ENCODE peak calls at places on chromosomes 7 and 10, in eight cellular contexts. T is mammary epithelial cell; N is neuronal stem cell; V is stimulated activated CD4-positive, alpha-beta T cell treated with anti-CD3 and anti-CD28 coated beads, Interleukin-2, amount 100 ng/mL, for 24 hours; I is AG08396; L is Daoy; E is foreskin keratinocyte; B is NCI-H1105. S is an unnamed sample.

GRCh38 chr10:29473087-29473356 is 161.7 kb downstream of the SVIL start:
- DNase-seq in T (no peak), N (no peak), V (no peak), I (no peak), L (no peak), E (no peak), B (no peak), S (no peak)

GRCh38 chr7:3979956-3980643 is 679.0 kb downstream of the SDK1 start:
- DNase-seq in T (no peak), N (no peak), V (no peak), I (no peak), L (peak; percentile 68), E (peak; percentile 13), B (no peak), S (no peak)

GRCh38 chr7:133886081-133886480 is 241.1 kb upstream of the LRGUK start:
- DNase-seq in T (no peak), N (no peak), V (no peak), I (no peak), L (no peak), E (no peak), B (no peak), S (no peak)

GRCh38 chr7:24152356-24152755 is 131.6 kb upstream of the NPY start:
- DNase-seq in T (peak; percentile 11), N (no peak), V (no peak), I (no peak), L (peak; percentile 42), E (peak; percentile 10), B (no peak), S (no peak)

GRCh38 chr7:90677742-90678439 is 81.8 kb downstream of the CDK14 start:
- DNase-seq in T (no peak), N (no peak), V (no peak), I (no peak), L (no peak), E (no peak), B (no peak), S (no peak)

GRCh38 chr10:17075510-17075909 is 54.1 kb downstream of the CUBN start:
- DNase-seq in T (peak; percentile 90), N (no peak), V (no peak), I (peak; percentile 36), L (peak; percentile 76), E (peak; percentile 84), B (no peak), S (no peak)

GRCh38 chr10:4650572-4650971 is 175.4 kb upstream of the AKR1E2 start:
- DNase-seq in T (no peak), N (no peak), V (no peak), I (peak; percentile 60), L (no peak), E (no peak), B (no peak), S (no peak)

GRCh38 chr7:54738737-54739136 is 20.3 kb downstream of the SEC61G start:
- DNase-seq in T (no peak), N (no peak), V (no peak), I (no peak), L (no peak), E (no peak), B (no peak), S (no peak)

GRCh38 chr10:113078282-113078907 is 128.3 kb downstream of the TCF7L2 start:
- DNase-seq in T (no peak), N (no peak), V (no peak), I (no peak), L (no peak), E (no peak), B (no peak), S (no peak)

GRCh38 chr10:16923309-16923708 is 106.1 kb upstream of the RSU1 start:
- DNase-seq in T (no peak), N (no peak), V (no peak), I (no peak), L (no peak), E (no peak), B (no peak), S (no peak)

GRCh38 chr10:93701903-93702277 is 502 bp downstream of the FRA10AC1 start:
- DNase-seq in T (peak; percentile 54), N (no peak), V (no peak), I (peak; percentile 13), L (peak; percentile 9), E (no peak), B (no peak), S (no peak)

GRCh38 chr10:44995914-44996633 is 4.6 kb upstream of the ZNF22 start:
- DNase-seq in T (no peak), N (no peak), V (no peak), I (peak; percentile 48), L (no peak), E (no peak), B (no peak), S (no peak)

GRCh38 chr7:28409716-28410627 is 2.3 kb upstream of the CREB5 start:
- DNase-seq in T (peak; percentile 42), N (peak; percentile 45), V (peak; percentile 17), I (peak; percentile 63), L (peak; percentile 78), E (no peak), B (peak; percentile 11), S (no peak)

GRCh38 chr7:78345293-78345692 is 546.7 kb downstream of the PHTF2 start:
- DNase-seq in T (no peak), N (no peak), V (no peak), I (no peak), L (no peak), E (no peak), B (no peak), S (no peak)

GRCh38 chr7:37786741-37787569 is 61.4 kb upstream of the NME8 start:
- DNase-seq in T (no peak), N (no peak), V (no peak), I (no peak), L (no peak), E (no peak), B (no peak), S (peak; percentile 32)